ENCODE peak calls at places on chromosomes 13 and 19, in five cellular contexts. One of them, this sample, is unnamed. For H3K4me1, the result is how much of the 10 kb centered on the place peaks cover.

GRCh38 chr19:3279306-3279705 is 54.8 kb downstream of the CELF5 start:
- DNase-seq in adrenal gland: no peak
- DNase-seq in heart right ventricle: no peak
- DNase-seq in Panc1: no peak
- DNase-seq in right atrium auricular region: no peak
- DNase-seq in this sample: no peak

GRCh38 chr13:29537736-29538624 is 57.5 kb downstream of the SLC7A1 start:
- DNase-seq in adrenal gland: no peak
- DNase-seq in heart right ventricle: no peak
- DNase-seq in Panc1: no peak
- DNase-seq in right atrium auricular region: no peak
- DNase-seq in this sample: no peak

GRCh38 chr13:40375522-40376171 is 290.8 kb downstream of the FOXO1 start:
- DNase-seq in adrenal gland: peak
- DNase-seq in heart right ventricle: no peak
- DNase-seq in Panc1: no peak
- DNase-seq in right atrium auricular region: peak
- DNase-seq in this sample: no peak

GRCh38 chr13:67278230-67278629 is 48.1 kb upstream of the PCDH9 start:
- DNase-seq in adrenal gland: no peak
- DNase-seq in heart right ventricle: no peak
- DNase-seq in Panc1: no peak
- DNase-seq in right atrium auricular region: no peak
- DNase-seq in this sample: no peak

GRCh38 chr13:29428310-29428991 is 167.0 kb downstream of the SLC7A1 start:
- DNase-seq in adrenal gland: no peak
- DNase-seq in heart right ventricle: peak
- DNase-seq in Panc1: no peak
- DNase-seq in right atrium auricular region: no peak
- DNase-seq in this sample: no peak

GRCh38 chr19:29410974-29411615 is 114.7 kb upstream of the VSTM2B start:
- DNase-seq in adrenal gland: peak
- DNase-seq in heart right ventricle: peak
- DNase-seq in Panc1: no peak
- DNase-seq in right atrium auricular region: peak
- DNase-seq in this sample: no peak

GRCh38 chr19:35533201-35533821 is at the start of gene GAPDHS:
- DNase-seq in adrenal gland: no peak
- DNase-seq in heart right ventricle: no peak
- DNase-seq in Panc1: no peak
- DNase-seq in right atrium auricular region: no peak
- DNase-seq in this sample: no peak

GRCh38 chr13:100497394-100497793 is 91.2 kb downstream of the GGACT start:
- DNase-seq in adrenal gland: no peak
- DNase-seq in heart right ventricle: no peak
- DNase-seq in Panc1: no peak
- DNase-seq in right atrium auricular region: no peak
- DNase-seq in this sample: no peak

GRCh38 chr13:28357247-28357825 is 137.6 kb downstream of the FLT1 start:
- DNase-seq in adrenal gland: no peak
- DNase-seq in heart right ventricle: no peak
- DNase-seq in Panc1: no peak
- DNase-seq in right atrium auricular region: no peak
- DNase-seq in this sample: no peak

GRCh38 chr19:2809387-2810140 is 10.1 kb upstream of the ZNF554 start:
- DNase-seq in adrenal gland: peak
- DNase-seq in heart right ventricle: no peak
- DNase-seq in Panc1: no peak
- DNase-seq in right atrium auricular region: no peak
- DNase-seq in this sample: no peak

GRCh38 chr13:66407159-66407558 is 823.0 kb downstream of the PCDH9 start:
- DNase-seq in adrenal gland: no peak
- DNase-seq in heart right ventricle: no peak
- DNase-seq in Panc1: no peak
- DNase-seq in right atrium auricular region: no peak
- DNase-seq in this sample: no peak

GRCh38 chr13:26168276-26168814 is 53.8 kb downstream of the RNF6 start:
- DNase-seq in adrenal gland: no peak
- DNase-seq in heart right ventricle: no peak
- DNase-seq in Panc1: peak
- DNase-seq in right atrium auricular region: no peak
- DNase-seq in this sample: no peak

GRCh38 chr13:94322925-94323324 is 156.6 kb downstream of the DCT start:
- DNase-seq in adrenal gland: no peak
- DNase-seq in heart right ventricle: no peak
- DNase-seq in Panc1: no peak
- DNase-seq in right atrium auricular region: no peak
- DNase-seq in this sample: peak

GRCh38 chr19:13154241-13154778 is 4.1 kb downstream of the IER2 start:
- DNase-seq in adrenal gland: peak
- DNase-seq in heart right ventricle: peak
- DNase-seq in Panc1: no peak
- DNase-seq in right atrium auricular region: peak
- DNase-seq in this sample: peak

GRCh38 chr19:29675650-29676186 is 10.5 kb downstream of the PLEKHF1 start:
- DNase-seq in adrenal gland: no peak
- DNase-seq in heart right ventricle: no peak
- DNase-seq in Panc1: no peak
- DNase-seq in right atrium auricular region: no peak
- DNase-seq in this sample: no peak

GRCh38 chr19:49407079-49407478 is 16.2 kb downstream of the PTH2 start:
- DNase-seq in adrenal gland: no peak
- DNase-seq in heart right ventricle: no peak
- DNase-seq in Panc1: no peak
- DNase-seq in right atrium auricular region: no peak
- DNase-seq in this sample: no peak

GRCh38 chr13:60755380-60756163 is 358.6 kb downstream of the TDRD3 start:
- DNase-seq in adrenal gland: no peak
- DNase-seq in heart right ventricle: no peak
- DNase-seq in Panc1: no peak
- DNase-seq in right atrium auricular region: no peak
- DNase-seq in this sample: no peak

GRCh38 chr19:46609511-46610412 is 8.6 kb downstream of the CALM3 start:
- DNase-seq in adrenal gland: peak
- DNase-seq in heart right ventricle: no peak
- DNase-seq in Panc1: no peak
- DNase-seq in right atrium auricular region: no peak
- DNase-seq in this sample: no peak

GRCh38 chr19:14081797-14082674 is 3.5 kb downstream of the C19orf67 start:
- DNase-seq in adrenal gland: peak
- DNase-seq in heart right ventricle: peak
- DNase-seq in Panc1: no peak
- DNase-seq in right atrium auricular region: peak
- DNase-seq in this sample: no peak

GRCh38 chr19:8081569-8082550 is 29.3 kb downstream of the CCL25 start:
- DNase-seq in adrenal gland: no peak
- DNase-seq in heart right ventricle: no peak
- DNase-seq in Panc1: no peak
- DNase-seq in right atrium auricular region: no peak
- DNase-seq in this sample: no peak

GRCh38 chr19:36417752-36418286 is 625 bp downstream of the ZFP82 start:
- DNase-seq in adrenal gland: no peak
- DNase-seq in heart right ventricle: no peak
- DNase-seq in Panc1: no peak
- DNase-seq in right atrium auricular region: no peak
- DNase-seq in this sample: no peak

GRCh38 chr13:49858183-49858856 is 65.8 kb upstream of the KPNA3 start:
- DNase-seq in adrenal gland: no peak
- DNase-seq in heart right ventricle: no peak
- DNase-seq in Panc1: peak
- DNase-seq in right atrium auricular region: no peak
- DNase-seq in this sample: no peak

GRCh38 chr13:81551036-81551435 is 1210.1 kb upstream of the SPRY2 start:
- DNase-seq in adrenal gland: no peak
- DNase-seq in heart right ventricle: no peak
- DNase-seq in Panc1: no peak
- DNase-seq in right atrium auricular region: no peak
- DNase-seq in this sample: no peak

GRCh38 chr19:38318595-38319142 is 976 bp upstream of the KCNK6 start:
- DNase-seq in adrenal gland: no peak
- DNase-seq in heart right ventricle: peak
- DNase-seq in Panc1: no peak
- DNase-seq in right atrium auricular region: no peak
- DNase-seq in this sample: no peak
- H3K4me3 ChIP-seq in adrenal gland: peak
- H3K4me3 ChIP-seq in heart right ventricle: no peak
- H3K4me3 ChIP-seq in Panc1: peak
- H3K4me3 ChIP-seq in right atrium auricular region: no peak
- H3K4me3 ChIP-seq in this sample: no peak

GRCh38 chr13:113443991-113444390 is 9.3 kb downstream of the ADPRHL1 start:
- DNase-seq in adrenal gland: no peak
- DNase-seq in heart right ventricle: no peak
- DNase-seq in Panc1: no peak
- DNase-seq in right atrium auricular region: no peak
- DNase-seq in this sample: no peak
- H3K4me1 ChIP-seq in adrenal gland: under half
- H3K4me1 ChIP-seq in heart right ventricle: under half
- H3K4me1 ChIP-seq in Panc1: under half
- H3K4me1 ChIP-seq in right atrium auricular region: under half
- H3K4me1 ChIP-seq in this sample: under half

GRCh38 chr19:52492201-52492960 is 35.1 kb upstream of the ZNF808 start:
- DNase-seq in adrenal gland: no peak
- DNase-seq in heart right ventricle: no peak
- DNase-seq in Panc1: no peak
- DNase-seq in right atrium auricular region: no peak
- DNase-seq in this sample: no peak

GRCh38 chr19:52494518-52494917 is 33.0 kb upstream of the ZNF808 start:
- DNase-seq in adrenal gland: no peak
- DNase-seq in heart right ventricle: no peak
- DNase-seq in Panc1: no peak
- DNase-seq in right atrium auricular region: no peak
- DNase-seq in this sample: no peak

GRCh38 chr19:52498571-52498970 is 28.9 kb upstream of the ZNF808 start:
- DNase-seq in adrenal gland: no peak
- DNase-seq in heart right ventricle: no peak
- DNase-seq in Panc1: no peak
- DNase-seq in right atrium auricular region: no peak
- DNase-seq in this sample: no peak

DNA sequence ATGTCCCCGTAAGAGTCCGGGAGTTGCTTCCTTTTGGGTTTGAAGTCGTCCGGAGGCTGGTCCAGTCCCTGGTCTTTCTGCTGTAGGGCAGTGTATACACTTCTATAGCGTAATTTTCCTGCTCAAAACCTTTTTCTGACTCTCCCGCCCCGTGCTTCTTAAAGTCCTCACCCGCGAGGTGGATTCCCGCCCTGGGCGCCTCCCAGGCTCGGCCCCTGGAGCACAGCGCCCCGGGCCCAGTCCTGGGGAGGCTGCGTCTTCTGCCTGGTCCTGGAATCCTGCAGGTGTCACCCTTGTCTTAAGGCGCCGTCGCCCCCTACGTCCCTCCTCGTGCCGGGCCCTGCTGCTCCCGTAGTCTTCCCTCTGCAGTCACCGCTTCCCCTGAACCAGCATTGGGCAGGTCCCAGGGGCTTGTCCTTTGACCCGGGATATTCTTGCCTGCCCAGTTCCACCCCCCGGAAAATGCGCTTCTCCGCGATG is 34.4 kb upstream of the ZNF808 start:
- DNase-seq in adrenal gland: no peak
- DNase-seq in heart right ventricle: no peak
- DNase-seq in Panc1: no peak
- DNase-seq in right atrium auricular region: no peak
- DNase-seq in this sample: no peak
- TF ChIP-seq CTCF in adrenal gland: no peak
- TF ChIP-seq CTCF in heart right ventricle: peak
- TF ChIP-seq CTCF in Panc1: no peak
- TF ChIP-seq CTCF in right atrium auricular region: no peak
- TF ChIP-seq CTCF in this sample: peak

DNA sequence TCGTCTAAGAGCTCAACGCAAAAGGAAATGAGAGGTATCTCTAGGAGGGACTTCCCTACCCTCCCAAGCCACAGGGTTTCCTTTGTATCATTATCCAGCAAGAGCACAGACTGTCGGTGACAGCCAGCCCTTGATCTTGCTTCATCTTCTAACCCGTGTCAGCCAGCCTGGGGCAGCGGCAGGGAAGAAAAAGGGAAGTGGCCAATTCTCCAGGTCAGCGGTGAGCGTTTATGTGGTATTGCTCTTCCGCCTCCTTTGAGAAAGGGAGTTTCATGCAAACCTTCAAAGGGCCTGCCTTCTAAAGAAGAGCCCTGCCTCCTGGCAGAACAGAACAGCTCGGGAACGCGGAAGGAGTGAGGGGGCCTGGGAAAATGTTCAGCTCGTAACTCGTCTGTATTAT is 41.9 kb downstream of the EFNB2 start:
- DNase-seq in adrenal gland: no peak
- DNase-seq in heart right ventricle: no peak
- DNase-seq in Panc1: no peak
- DNase-seq in right atrium auricular region: no peak
- DNase-seq in this sample: no peak
- H3K4me3 ChIP-seq in adrenal gland: no peak
- H3K4me3 ChIP-seq in heart right ventricle: no peak
- H3K4me3 ChIP-seq in Panc1: no peak
- H3K4me3 ChIP-seq in right atrium auricular region: no peak
- H3K4me3 ChIP-seq in this sample: no peak

DNA sequence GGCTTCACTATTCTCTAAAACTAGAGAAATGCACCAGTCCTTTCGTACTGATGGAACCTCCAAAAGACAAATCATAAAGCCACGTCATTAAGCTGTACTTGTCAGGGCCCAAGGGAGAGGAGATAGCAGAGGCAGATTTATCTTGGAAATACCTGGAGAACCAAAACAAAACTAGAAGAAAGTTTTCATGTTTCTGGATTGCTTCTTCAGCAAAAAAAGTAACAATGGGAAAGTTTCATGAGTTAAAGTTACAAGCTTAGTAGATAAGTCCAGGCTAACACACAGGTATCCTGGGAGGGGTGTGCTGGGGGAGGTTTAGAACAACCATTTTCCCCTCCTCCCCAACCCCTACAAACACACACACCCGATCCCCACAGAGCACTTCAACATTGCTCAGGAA is 21.6 kb downstream of the RANBP3 start:
- DNase-seq in adrenal gland: no peak
- DNase-seq in heart right ventricle: no peak
- DNase-seq in Panc1: no peak
- DNase-seq in right atrium auricular region: no peak
- DNase-seq in this sample: no peak
- H3K4me1 ChIP-seq in adrenal gland: half or more
- H3K4me1 ChIP-seq in heart right ventricle: half or more
- H3K4me1 ChIP-seq in Panc1: under half
- H3K4me1 ChIP-seq in right atrium auricular region: under half
- H3K4me1 ChIP-seq in this sample: half or more